ENCODE peak calls at places on chromosome 1, in five cellular contexts. One of them, this sample, is unnamed.

GRCh38 chr1:235027862-235028250 is 100.8 kb downstream of the TOMM20 start:
- DNase-seq in MM.1S: no peak
- DNase-seq in spleen: peak; percentile 20
- DNase-seq in GM12864: no peak
- DNase-seq in uterus: no peak
- DNase-seq in this sample: no peak

GRCh38 chr1:119917304-119918055 is 21.2 kb upstream of the ADAM30 start:
- DNase-seq in spleen: no peak
- DNase-seq in MM.1S: no peak
- DNase-seq in uterus: no peak
- DNase-seq in GM12864: no peak
- DNase-seq in this sample: no peak

GRCh38 chr1:42201986-42202385 is 37.4 kb upstream of the GUCA2A start:
- DNase-seq in spleen: no peak
- DNase-seq in GM12864: no peak
- DNase-seq in uterus: no peak
- DNase-seq in MM.1S: no peak
- DNase-seq in this sample: no peak

GRCh38 chr1:186965847-186966246 is 137.1 kb downstream of the PLA2G4A start:
- DNase-seq in GM12864: no peak
- DNase-seq in spleen: no peak
- DNase-seq in uterus: no peak
- DNase-seq in MM.1S: no peak
- DNase-seq in this sample: no peak

GRCh38 chr1:53645690-53646078 is 93.3 kb downstream of the GLIS1 start:
- DNase-seq in uterus: peak; percentile 1
- DNase-seq in MM.1S: no peak
- DNase-seq in spleen: no peak
- DNase-seq in GM12864: no peak
- DNase-seq in this sample: no peak

GRCh38 chr1:228653748-228654147 is 81.5 kb upstream of the RHOU start:
- DNase-seq in GM12864: no peak
- DNase-seq in uterus: no peak
- DNase-seq in spleen: no peak
- DNase-seq in MM.1S: no peak
- DNase-seq in this sample: no peak

GRCh38 chr1:210917560-210918214 is 216.3 kb downstream of the KCNH1 start:
- DNase-seq in GM12864: no peak
- DNase-seq in spleen: no peak
- DNase-seq in MM.1S: no peak
- DNase-seq in uterus: no peak
- DNase-seq in this sample: no peak

GRCh38 chr1:93475691-93476090 is 27.8 kb downstream of the FNBP1L start:
- DNase-seq in MM.1S: no peak
- DNase-seq in GM12864: no peak
- DNase-seq in spleen: no peak
- DNase-seq in uterus: no peak
- DNase-seq in this sample: no peak

GRCh38 chr1:20993716-20994115 is 183.0 kb downstream of the EIF4G3 start:
- DNase-seq in uterus: no peak
- DNase-seq in MM.1S: no peak
- DNase-seq in GM12864: no peak
- DNase-seq in spleen: no peak
- DNase-seq in this sample: no peak

GRCh38 chr1:202235003-202235660 is 41.5 kb downstream of the LGR6 start:
- DNase-seq in spleen: peak; percentile 46
- DNase-seq in MM.1S: no peak
- DNase-seq in uterus: no peak
- DNase-seq in GM12864: no peak
- DNase-seq in this sample: no peak

GRCh38 chr1:110684476-110684875 is 9.7 kb upstream of the KCNA3 start:
- DNase-seq in MM.1S: no peak
- DNase-seq in uterus: no peak
- DNase-seq in GM12864: no peak
- DNase-seq in spleen: no peak
- DNase-seq in this sample: no peak

GRCh38 chr1:45864124-45864721 is 60.8 kb downstream of the MAST2 start:
- DNase-seq in spleen: no peak
- DNase-seq in MM.1S: no peak
- DNase-seq in GM12864: no peak
- DNase-seq in uterus: no peak
- DNase-seq in this sample: no peak

GRCh38 chr1:42913426-42914091 is 45.1 kb downstream of the SLC2A1 start:
- DNase-seq in spleen: no peak
- DNase-seq in uterus: no peak
- DNase-seq in MM.1S: peak; percentile 78
- DNase-seq in GM12864: peak; percentile 68
- DNase-seq in this sample: peak; percentile 60

GRCh38 chr1:12229835-12230548 is at the start of gene VPS13D:
- DNase-seq in GM12864: peak; percentile 13
- DNase-seq in uterus: peak; percentile 80
- DNase-seq in spleen: peak; percentile 98
- DNase-seq in MM.1S: peak; percentile 83
- DNase-seq in this sample: peak; percentile 96

GRCh38 chr1:12196641-12197482 is 30.1 kb downstream of the TNFRSF1B start:
- DNase-seq in uterus: no peak
- DNase-seq in MM.1S: no peak
- DNase-seq in GM12864: no peak
- DNase-seq in spleen: peak; percentile 91
- DNase-seq in this sample: no peak

GRCh38 chr1:14009576-14009975 is 309.6 kb downstream of the PRDM2 start:
- DNase-seq in uterus: no peak
- DNase-seq in spleen: no peak
- DNase-seq in GM12864: no peak
- DNase-seq in MM.1S: no peak
- DNase-seq in this sample: no peak

GRCh38 chr1:12478612-12478985 is 139.4 kb downstream of the DHRS3 start:
- DNase-seq in MM.1S: no peak
- DNase-seq in uterus: peak; percentile 44
- DNase-seq in GM12864: no peak
- DNase-seq in spleen: peak; percentile 81
- DNase-seq in this sample: no peak

GRCh38 chr1:218546314-218546713 is 201.2 kb downstream of the TGFB2 start:
- DNase-seq in MM.1S: no peak
- DNase-seq in uterus: no peak
- DNase-seq in spleen: no peak
- DNase-seq in GM12864: no peak
- DNase-seq in this sample: no peak

GRCh38 chr1:43994071-43994470 is 2.7 kb downstream of the CCDC24 start:
- DNase-seq in uterus: no peak
- DNase-seq in MM.1S: no peak
- DNase-seq in GM12864: no peak
- DNase-seq in spleen: no peak
- DNase-seq in this sample: no peak

GRCh38 chr1:33903210-33903589 is 39.3 kb downstream of the HMGB4 start:
- DNase-seq in MM.1S: no peak
- DNase-seq in GM12864: no peak
- DNase-seq in spleen: no peak
- DNase-seq in uterus: no peak
- DNase-seq in this sample: peak; percentile 28

GRCh38 chr1:20032425-20032824 is 37.6 kb upstream of the PLA2G5 start:
- DNase-seq in GM12864: no peak
- DNase-seq in spleen: no peak
- DNase-seq in uterus: no peak
- DNase-seq in MM.1S: no peak
- DNase-seq in this sample: no peak

GRCh38 chr1:232250838-232251237 is 379.1 kb downstream of the SIPA1L2 start:
- DNase-seq in GM12864: no peak
- DNase-seq in spleen: no peak
- DNase-seq in uterus: no peak
- DNase-seq in MM.1S: no peak
- DNase-seq in this sample: no peak

GRCh38 chr1:193794239-193794638 is 607.8 kb upstream of the B3GALT2 start:
- DNase-seq in GM12864: no peak
- DNase-seq in spleen: no peak
- DNase-seq in uterus: no peak
- DNase-seq in MM.1S: no peak
- DNase-seq in this sample: no peak

GRCh38 chr1:241130881-241131280 is 226.1 kb downstream of the RGS7 start:
- DNase-seq in uterus: no peak
- DNase-seq in GM12864: no peak
- DNase-seq in spleen: no peak
- DNase-seq in MM.1S: no peak
- DNase-seq in this sample: no peak

GRCh38 chr1:52264530-52265115 is 101.4 kb downstream of the CC2D1B start:
- DNase-seq in uterus: no peak
- DNase-seq in GM12864: no peak
- DNase-seq in MM.1S: no peak
- DNase-seq in spleen: no peak
- DNase-seq in this sample: no peak

GRCh38 chr1:243473281-243474210 is 217.7 kb downstream of the SDCCAG8 start:
- DNase-seq in uterus: no peak
- DNase-seq in spleen: no peak
- DNase-seq in GM12864: no peak
- DNase-seq in MM.1S: no peak
- DNase-seq in this sample: peak; percentile 23

GRCh38 chr1:63368131-63368530 is 704 bp downstream of the ALG6 start:
- DNase-seq in GM12864: no peak
- DNase-seq in spleen: no peak
- DNase-seq in uterus: no peak
- DNase-seq in MM.1S: peak; percentile 16
- DNase-seq in this sample: peak; percentile 30

GRCh38 chr1:48947761-48948537 is 171.3 kb upstream of the BEND5 start:
- DNase-seq in GM12864: no peak
- DNase-seq in uterus: no peak
- DNase-seq in spleen: no peak
- DNase-seq in MM.1S: peak; percentile 71
- DNase-seq in this sample: no peak

DNA sequence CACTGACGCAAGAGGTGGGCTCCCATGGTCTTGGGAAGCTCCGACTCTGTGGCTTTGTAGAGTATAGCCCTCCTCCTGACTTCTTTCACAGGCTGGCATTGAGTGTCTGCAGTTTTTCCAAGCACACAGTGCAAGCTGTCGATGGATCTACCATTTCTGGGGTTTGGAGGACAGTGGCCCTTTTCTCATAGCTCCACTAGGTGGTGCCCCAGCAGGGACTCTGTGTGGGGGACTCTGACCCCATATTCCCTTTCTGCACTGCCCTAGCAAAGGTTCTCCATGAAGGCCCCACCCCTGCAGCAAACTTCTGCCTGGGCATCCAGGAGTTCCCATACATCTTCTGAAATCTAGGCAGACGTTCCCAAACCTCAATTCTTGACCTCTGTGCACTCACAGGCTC is 236.2 kb downstream of the COL11A1 start:
- DNase-seq in MM.1S: no peak
- DNase-seq in uterus: no peak
- DNase-seq in spleen: peak; percentile 31
- DNase-seq in GM12864: no peak
- DNase-seq in this sample: no peak
- TF ChIP-seq CTCF in MM.1S: no peak
- TF ChIP-seq CTCF in uterus: no peak
- TF ChIP-seq CTCF in spleen: no peak
- TF ChIP-seq CTCF in GM12864: peak; percentile 25
- TF ChIP-seq CTCF in this sample: no peak

DNA sequence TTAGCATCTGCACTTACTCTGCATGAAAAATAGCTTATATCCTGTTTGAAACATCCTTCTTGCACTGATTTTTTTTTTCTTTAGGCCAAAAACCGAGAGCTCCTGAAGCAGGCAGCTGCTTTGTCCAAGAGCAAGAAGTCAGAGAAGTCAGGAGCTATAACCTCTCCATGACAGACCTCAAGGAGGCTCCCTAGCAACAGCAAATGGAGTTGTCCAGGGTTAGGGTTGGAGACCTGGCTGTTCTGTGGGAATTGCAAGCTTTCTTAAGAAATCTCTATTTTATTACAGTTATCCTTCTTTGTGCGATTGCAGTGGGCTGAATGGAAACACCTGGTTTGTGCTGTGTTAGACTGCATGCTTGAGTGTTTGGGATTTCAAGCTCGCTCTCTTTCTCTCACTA is 12.6 kb upstream of the STX12 start:
- DNase-seq in spleen: no peak
- DNase-seq in MM.1S: no peak
- DNase-seq in GM12864: no peak
- DNase-seq in uterus: no peak
- DNase-seq in this sample: no peak
- TF ChIP-seq CTCF in spleen: no peak
- TF ChIP-seq CTCF in MM.1S: no peak
- TF ChIP-seq CTCF in GM12864: no peak
- TF ChIP-seq CTCF in uterus: no peak
- TF ChIP-seq CTCF in this sample: no peak

GRCh38 chr1:173210273-173210672 is 3.1 kb upstream of the TNFSF4 start:
- DNase-seq in GM12864: no peak
- DNase-seq in spleen: no peak
- DNase-seq in MM.1S: no peak
- DNase-seq in uterus: no peak
- DNase-seq in this sample: no peak

GRCh38 chr1:173208868-173209267 is 1.7 kb upstream of the TNFSF4 start:
- DNase-seq in GM12864: no peak
- DNase-seq in MM.1S: no peak
- DNase-seq in spleen: no peak
- DNase-seq in uterus: no peak
- DNase-seq in this sample: no peak

GRCh38 chr1:173210716-173211231 is 3.6 kb upstream of the TNFSF4 start:
- DNase-seq in spleen: no peak
- DNase-seq in uterus: no peak
- DNase-seq in MM.1S: no peak
- DNase-seq in GM12864: no peak
- DNase-seq in this sample: no peak

GRCh38 chr1:173212952-173213491 is 5.9 kb upstream of the TNFSF4 start:
- DNase-seq in GM12864: peak; percentile 35
- DNase-seq in spleen: no peak
- DNase-seq in MM.1S: no peak
- DNase-seq in uterus: no peak
- DNase-seq in this sample: peak; percentile 53

GRCh38 chr1:173213665-173214064 is 6.5 kb upstream of the TNFSF4 start:
- DNase-seq in uterus: no peak
- DNase-seq in MM.1S: no peak
- DNase-seq in spleen: no peak
- DNase-seq in GM12864: no peak
- DNase-seq in this sample: no peak
- TF ChIP-seq CTCF in uterus: no peak
- TF ChIP-seq CTCF in MM.1S: peak; percentile 21
- TF ChIP-seq CTCF in spleen: no peak
- TF ChIP-seq CTCF in GM12864: no peak
- TF ChIP-seq CTCF in this sample: no peak

DNA sequence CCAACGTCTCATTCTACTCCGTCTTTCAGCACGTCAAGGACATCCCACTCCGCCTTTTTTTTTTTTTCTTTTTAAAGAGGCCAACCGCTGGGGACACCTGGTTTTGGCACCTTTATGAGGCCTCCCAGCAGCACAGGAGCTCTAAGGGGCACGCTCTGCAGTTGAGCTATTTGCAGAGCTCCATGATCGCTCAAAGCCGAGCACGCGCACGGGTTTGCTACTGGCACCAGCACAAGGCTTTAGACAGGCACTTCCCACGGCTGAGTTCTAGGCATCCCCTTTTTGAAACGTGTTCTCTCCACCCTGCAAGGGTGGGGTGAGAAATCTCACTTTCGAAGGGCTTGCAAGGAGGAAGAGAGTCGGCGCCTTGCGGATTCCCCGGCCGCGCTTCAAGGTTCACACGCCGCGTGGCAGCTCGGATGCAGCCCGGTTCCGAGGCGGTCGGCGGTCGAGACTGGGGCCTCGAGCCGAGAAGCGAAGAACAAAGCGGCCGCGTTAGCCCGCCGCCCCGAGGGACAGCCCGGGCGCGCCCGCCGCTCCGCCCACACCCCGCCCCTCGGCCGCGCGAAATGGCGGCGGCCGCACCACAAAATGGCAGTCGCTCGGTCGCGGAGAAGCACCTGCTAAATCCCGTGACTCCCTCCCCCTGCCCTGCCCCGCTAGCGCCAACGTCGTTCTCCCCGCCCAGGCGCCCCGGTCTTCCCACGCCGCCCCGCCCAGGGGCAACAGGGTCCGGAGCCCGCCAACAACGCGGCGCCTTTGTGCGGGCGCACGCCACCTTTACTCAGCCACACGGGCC is 12.9 kb upstream of the SPEN start:
- DNase-seq in spleen: peak; percentile 97
- DNase-seq in uterus: peak; percentile 88
- DNase-seq in MM.1S: peak; percentile 94
- DNase-seq in GM12864: peak; percentile 89
- DNase-seq in this sample: peak; percentile 82
- TF ChIP-seq CTCF in spleen: no peak
- TF ChIP-seq CTCF in uterus: peak; percentile 2
- TF ChIP-seq CTCF in MM.1S: no peak
- TF ChIP-seq CTCF in GM12864: no peak
- TF ChIP-seq CTCF in this sample: no peak

This sample was measured in GM10248.